ENCODE peak calls at places on chromosomes 13 and 19, in nine cellular contexts. One of them, this sample, is unnamed.

GRCh38 chr19:40689339-40690049 is 957 bp downstream of the NUMBL start:
- DNase-seq in mammary epithelial cell: no peak
- DNase-seq in lower lobe of right lung: no peak
- DNase-seq in WERI-Rb-1: peak; percentile 53
- DNase-seq in astrocyte of the cerebellum: no peak
- DNase-seq in Peyer's patch: peak; percentile 58
- DNase-seq in PC-3: peak; percentile 7
- DNase-seq in tibial nerve: no peak
- DNase-seq in testis: no peak
- DNase-seq in this sample: peak; percentile 83

GRCh38 chr13:94414141-94414540 is 65.3 kb downstream of the DCT start:
- DNase-seq in PC-3: no peak
- DNase-seq in astrocyte of the cerebellum: no peak
- DNase-seq in Peyer's patch: no peak
- DNase-seq in lower lobe of right lung: no peak
- DNase-seq in tibial nerve: no peak
- DNase-seq in testis: no peak
- DNase-seq in WERI-Rb-1: no peak
- DNase-seq in mammary epithelial cell: no peak
- DNase-seq in this sample: no peak

GRCh38 chr13:25872871-25873607 is 178.8 kb downstream of the SHISA2 start:
- DNase-seq in astrocyte of the cerebellum: no peak
- DNase-seq in WERI-Rb-1: no peak
- DNase-seq in testis: no peak
- DNase-seq in mammary epithelial cell: peak; percentile 48
- DNase-seq in tibial nerve: no peak
- DNase-seq in PC-3: no peak
- DNase-seq in lower lobe of right lung: no peak
- DNase-seq in Peyer's patch: no peak
- DNase-seq in this sample: no peak

GRCh38 chr13:87122551-87122950 is 548.6 kb upstream of the SLITRK5 start:
- DNase-seq in lower lobe of right lung: no peak
- DNase-seq in Peyer's patch: no peak
- DNase-seq in mammary epithelial cell: peak; percentile 32
- DNase-seq in PC-3: peak; percentile 54
- DNase-seq in WERI-Rb-1: no peak
- DNase-seq in tibial nerve: no peak
- DNase-seq in testis: no peak
- DNase-seq in astrocyte of the cerebellum: no peak
- DNase-seq in this sample: no peak

GRCh38 chr19:9836021-9836420 is 903 bp downstream of the PIN1 start:
- DNase-seq in PC-3: peak; percentile 59
- DNase-seq in WERI-Rb-1: no peak
- DNase-seq in testis: peak; percentile 46
- DNase-seq in Peyer's patch: no peak
- DNase-seq in tibial nerve: no peak
- DNase-seq in astrocyte of the cerebellum: peak; percentile 15
- DNase-seq in lower lobe of right lung: no peak
- DNase-seq in mammary epithelial cell: no peak
- DNase-seq in this sample: no peak

GRCh38 chr13:110486061-110486780 is 75.3 kb downstream of the RAB20 start:
- DNase-seq in Peyer's patch: no peak
- DNase-seq in testis: no peak
- DNase-seq in PC-3: no peak
- DNase-seq in mammary epithelial cell: no peak
- DNase-seq in tibial nerve: no peak
- DNase-seq in WERI-Rb-1: no peak
- DNase-seq in astrocyte of the cerebellum: no peak
- DNase-seq in lower lobe of right lung: no peak
- DNase-seq in this sample: no peak

GRCh38 chr19:33431986-33432385 is 58.5 kb downstream of the CEBPG start:
- DNase-seq in lower lobe of right lung: peak; percentile 19
- DNase-seq in Peyer's patch: no peak
- DNase-seq in astrocyte of the cerebellum: peak; percentile 15
- DNase-seq in PC-3: no peak
- DNase-seq in tibial nerve: no peak
- DNase-seq in testis: no peak
- DNase-seq in WERI-Rb-1: no peak
- DNase-seq in mammary epithelial cell: no peak
- DNase-seq in this sample: no peak

GRCh38 chr13:26061947-26062346 is 10.1 kb upstream of the SHISA2 start:
- DNase-seq in tibial nerve: no peak
- DNase-seq in astrocyte of the cerebellum: peak; percentile 84
- DNase-seq in PC-3: peak; percentile 90
- DNase-seq in testis: no peak
- DNase-seq in Peyer's patch: no peak
- DNase-seq in mammary epithelial cell: peak; percentile 86
- DNase-seq in WERI-Rb-1: no peak
- DNase-seq in lower lobe of right lung: no peak
- DNase-seq in this sample: no peak

GRCh38 chr13:73141292-73141771 is 82.5 kb downstream of the KLF5 start:
- DNase-seq in lower lobe of right lung: no peak
- DNase-seq in mammary epithelial cell: no peak
- DNase-seq in testis: no peak
- DNase-seq in Peyer's patch: no peak
- DNase-seq in astrocyte of the cerebellum: peak; percentile 11
- DNase-seq in PC-3: no peak
- DNase-seq in tibial nerve: no peak
- DNase-seq in WERI-Rb-1: no peak
- DNase-seq in this sample: no peak

GRCh38 chr13:31426395-31426794 is 226.6 kb downstream of the B3GLCT start:
- DNase-seq in astrocyte of the cerebellum: no peak
- DNase-seq in PC-3: no peak
- DNase-seq in Peyer's patch: no peak
- DNase-seq in testis: no peak
- DNase-seq in lower lobe of right lung: no peak
- DNase-seq in mammary epithelial cell: no peak
- DNase-seq in tibial nerve: no peak
- DNase-seq in WERI-Rb-1: no peak
- DNase-seq in this sample: no peak

GRCh38 chr13:81686877-81687276 is 1346.0 kb upstream of the SPRY2 start:
- DNase-seq in WERI-Rb-1: no peak
- DNase-seq in Peyer's patch: no peak
- DNase-seq in mammary epithelial cell: no peak
- DNase-seq in astrocyte of the cerebellum: peak; percentile 6
- DNase-seq in testis: peak; percentile 70
- DNase-seq in tibial nerve: no peak
- DNase-seq in PC-3: no peak
- DNase-seq in lower lobe of right lung: no peak
- DNase-seq in this sample: no peak

GRCh38 chr19:5149930-5150329 is 181.0 kb downstream of the KDM4B start:
- DNase-seq in mammary epithelial cell: no peak
- DNase-seq in WERI-Rb-1: no peak
- DNase-seq in lower lobe of right lung: no peak
- DNase-seq in Peyer's patch: no peak
- DNase-seq in testis: no peak
- DNase-seq in PC-3: no peak
- DNase-seq in tibial nerve: no peak
- DNase-seq in astrocyte of the cerebellum: no peak
- DNase-seq in this sample: no peak

GRCh38 chr19:39631178-39631577 is 24.5 kb upstream of the LGALS16 start:
- DNase-seq in tibial nerve: no peak
- DNase-seq in mammary epithelial cell: peak; percentile 16
- DNase-seq in testis: no peak
- DNase-seq in WERI-Rb-1: no peak
- DNase-seq in lower lobe of right lung: no peak
- DNase-seq in PC-3: no peak
- DNase-seq in astrocyte of the cerebellum: no peak
- DNase-seq in Peyer's patch: no peak
- DNase-seq in this sample: no peak

GRCh38 chr19:10352764-10353671 is 13.6 kb upstream of the ICAM3 start:
- DNase-seq in testis: peak; percentile 79
- DNase-seq in tibial nerve: peak; percentile 76
- DNase-seq in mammary epithelial cell: no peak
- DNase-seq in lower lobe of right lung: no peak
- DNase-seq in WERI-Rb-1: no peak
- DNase-seq in PC-3: no peak
- DNase-seq in Peyer's patch: no peak
- DNase-seq in astrocyte of the cerebellum: no peak
- DNase-seq in this sample: peak; percentile 80

GRCh38 chr19:41997851-41998229 is 3.8 kb upstream of the ATP1A3 start:
- DNase-seq in tibial nerve: no peak
- DNase-seq in lower lobe of right lung: no peak
- DNase-seq in PC-3: no peak
- DNase-seq in testis: no peak
- DNase-seq in mammary epithelial cell: no peak
- DNase-seq in astrocyte of the cerebellum: no peak
- DNase-seq in WERI-Rb-1: peak; percentile 98
- DNase-seq in Peyer's patch: no peak
- DNase-seq in this sample: no peak

GRCh38 chr19:40263440-40264313 is 21.5 kb downstream of the AKT2 start:
- DNase-seq in testis: no peak
- DNase-seq in mammary epithelial cell: no peak
- DNase-seq in astrocyte of the cerebellum: no peak
- DNase-seq in WERI-Rb-1: no peak
- DNase-seq in tibial nerve: no peak
- DNase-seq in lower lobe of right lung: no peak
- DNase-seq in PC-3: no peak
- DNase-seq in Peyer's patch: no peak
- DNase-seq in this sample: no peak

GRCh38 chr13:102000764-102001163 is 401.1 kb downstream of the FGF14 start:
- DNase-seq in testis: no peak
- DNase-seq in WERI-Rb-1: no peak
- DNase-seq in mammary epithelial cell: no peak
- DNase-seq in tibial nerve: no peak
- DNase-seq in PC-3: no peak
- DNase-seq in astrocyte of the cerebellum: no peak
- DNase-seq in Peyer's patch: no peak
- DNase-seq in lower lobe of right lung: no peak
- DNase-seq in this sample: no peak

GRCh38 chr19:39833160-39833463 is 850 bp downstream of the DYRK1B start:
- DNase-seq in WERI-Rb-1: no peak
- DNase-seq in Peyer's patch: no peak
- DNase-seq in mammary epithelial cell: no peak
- DNase-seq in astrocyte of the cerebellum: no peak
- DNase-seq in PC-3: no peak
- DNase-seq in tibial nerve: no peak
- DNase-seq in lower lobe of right lung: no peak
- DNase-seq in testis: no peak
- DNase-seq in this sample: no peak

GRCh38 chr19:18756896-18757295 is 34.2 kb downstream of the COMP start:
- DNase-seq in PC-3: no peak
- DNase-seq in astrocyte of the cerebellum: no peak
- DNase-seq in tibial nerve: no peak
- DNase-seq in mammary epithelial cell: peak; percentile 90
- DNase-seq in WERI-Rb-1: no peak
- DNase-seq in Peyer's patch: no peak
- DNase-seq in testis: no peak
- DNase-seq in lower lobe of right lung: peak; percentile 65
- DNase-seq in this sample: peak; percentile 79

GRCh38 chr13:51047434-51048165 is 63.5 kb downstream of the C13orf42 start:
- DNase-seq in PC-3: no peak
- DNase-seq in mammary epithelial cell: no peak
- DNase-seq in Peyer's patch: no peak
- DNase-seq in tibial nerve: no peak
- DNase-seq in lower lobe of right lung: no peak
- DNase-seq in testis: no peak
- DNase-seq in astrocyte of the cerebellum: no peak
- DNase-seq in WERI-Rb-1: no peak
- DNase-seq in this sample: no peak

GRCh38 chr13:51041126-51041525 is 69.9 kb downstream of the C13orf42 start:
- DNase-seq in tibial nerve: no peak
- DNase-seq in WERI-Rb-1: no peak
- DNase-seq in lower lobe of right lung: no peak
- DNase-seq in Peyer's patch: no peak
- DNase-seq in mammary epithelial cell: no peak
- DNase-seq in testis: no peak
- DNase-seq in PC-3: no peak
- DNase-seq in astrocyte of the cerebellum: no peak
- DNase-seq in this sample: no peak

GRCh38 chr13:51045450-51045849 is 65.6 kb downstream of the C13orf42 start:
- DNase-seq in lower lobe of right lung: no peak
- DNase-seq in tibial nerve: no peak
- DNase-seq in WERI-Rb-1: no peak
- DNase-seq in astrocyte of the cerebellum: no peak
- DNase-seq in Peyer's patch: no peak
- DNase-seq in testis: no peak
- DNase-seq in mammary epithelial cell: no peak
- DNase-seq in PC-3: no peak
- DNase-seq in this sample: no peak

GRCh38 chr13:51041710-51042109 is 69.4 kb downstream of the C13orf42 start:
- DNase-seq in testis: no peak
- DNase-seq in tibial nerve: no peak
- DNase-seq in mammary epithelial cell: no peak
- DNase-seq in PC-3: no peak
- DNase-seq in WERI-Rb-1: no peak
- DNase-seq in Peyer's patch: no peak
- DNase-seq in lower lobe of right lung: no peak
- DNase-seq in astrocyte of the cerebellum: no peak
- DNase-seq in this sample: no peak

GRCh38 chr13:51044023-51044665 is 66.9 kb downstream of the C13orf42 start:
- DNase-seq in mammary epithelial cell: no peak
- DNase-seq in Peyer's patch: no peak
- DNase-seq in astrocyte of the cerebellum: no peak
- DNase-seq in PC-3: no peak
- DNase-seq in testis: no peak
- DNase-seq in lower lobe of right lung: no peak
- DNase-seq in WERI-Rb-1: peak; percentile 25
- DNase-seq in tibial nerve: no peak
- DNase-seq in this sample: peak; percentile 15
- TF ChIP-seq CTCF in mammary epithelial cell: no peak
- TF ChIP-seq CTCF in Peyer's patch: no peak
- TF ChIP-seq CTCF in astrocyte of the cerebellum: no peak
- TF ChIP-seq CTCF in PC-3: peak; percentile 23
- TF ChIP-seq CTCF in testis: no peak
- TF ChIP-seq CTCF in lower lobe of right lung: no peak
- TF ChIP-seq CTCF in WERI-Rb-1: no peak
- TF ChIP-seq CTCF in tibial nerve: no peak
- TF ChIP-seq CTCF in this sample: no peak

GRCh38 chr19:3790209-3790734 is 4.1 kb upstream of the MATK start:
- DNase-seq in lower lobe of right lung: no peak
- DNase-seq in testis: no peak
- DNase-seq in WERI-Rb-1: no peak
- DNase-seq in astrocyte of the cerebellum: no peak
- DNase-seq in PC-3: no peak
- DNase-seq in tibial nerve: no peak
- DNase-seq in mammary epithelial cell: no peak
- DNase-seq in Peyer's patch: no peak
- DNase-seq in this sample: no peak
- H3K4me3 ChIP-seq in lower lobe of right lung: no peak overlapping the region
- H3K4me3 ChIP-seq in testis: no peak overlapping the region
- H3K4me3 ChIP-seq in WERI-Rb-1: no peak overlapping the region
- H3K4me3 ChIP-seq in astrocyte of the cerebellum: no peak overlapping the region
- H3K4me3 ChIP-seq in PC-3: no peak overlapping the region
- H3K4me3 ChIP-seq in tibial nerve: no peak overlapping the region
- H3K4me3 ChIP-seq in mammary epithelial cell: no peak overlapping the region
- H3K4me3 ChIP-seq in Peyer's patch: no peak overlapping the region
- H3K4me3 ChIP-seq in this sample: no peak overlapping the region

GRCh38 chr13:18952225-18953016 is 229.2 kb downstream of the TUBA3C start:
- DNase-seq in tibial nerve: no peak
- DNase-seq in Peyer's patch: no peak
- DNase-seq in WERI-Rb-1: no peak
- DNase-seq in mammary epithelial cell: no peak
- DNase-seq in astrocyte of the cerebellum: no peak
- DNase-seq in PC-3: no peak
- DNase-seq in testis: no peak
- DNase-seq in lower lobe of right lung: no peak
- DNase-seq in this sample: no peak
- TF ChIP-seq CTCF in tibial nerve: no peak
- TF ChIP-seq CTCF in Peyer's patch: no peak
- TF ChIP-seq CTCF in WERI-Rb-1: no peak
- TF ChIP-seq CTCF in mammary epithelial cell: no peak
- TF ChIP-seq CTCF in astrocyte of the cerebellum: no peak
- TF ChIP-seq CTCF in PC-3: no peak
- TF ChIP-seq CTCF in testis: no peak
- TF ChIP-seq CTCF in lower lobe of right lung: no peak
- TF ChIP-seq CTCF in this sample: no peak

GRCh38 chr19:23596872-23597271 is 90.1 kb downstream of the ZNF675 start:
- DNase-seq in PC-3: no peak
- DNase-seq in astrocyte of the cerebellum: no peak
- DNase-seq in tibial nerve: no peak
- DNase-seq in testis: no peak
- DNase-seq in Peyer's patch: no peak
- DNase-seq in mammary epithelial cell: no peak
- DNase-seq in lower lobe of right lung: no peak
- DNase-seq in WERI-Rb-1: no peak
- DNase-seq in this sample: no peak
- H3K4me3 ChIP-seq in PC-3: no peak overlapping the region
- H3K4me3 ChIP-seq in astrocyte of the cerebellum: no peak overlapping the region
- H3K4me3 ChIP-seq in tibial nerve: no peak overlapping the region
- H3K4me3 ChIP-seq in testis: no peak overlapping the region
- H3K4me3 ChIP-seq in Peyer's patch: no peak overlapping the region
- H3K4me3 ChIP-seq in mammary epithelial cell: no peak overlapping the region
- H3K4me3 ChIP-seq in lower lobe of right lung: no peak overlapping the region
- H3K4me3 ChIP-seq in WERI-Rb-1: no peak overlapping the region
- H3K4me3 ChIP-seq in this sample: no peak overlapping the region